ENCODE peak calls at places on chromosomes 12 and 14, in eight cellular contexts. L is cardiac muscle cell; X is CD8-positive, alpha-beta memory T cell; K is naive thymus-derived CD4-positive, alpha-beta T cell; A is heart right ventricle; V is mesendoderm; U is fibroblast of lung; N is left ventricle myocardium inferior. W is an unnamed sample. For H3K4me1, the result is how much of the 10 kb centered on the place peaks cover.

GRCh38 chr12:26830783-26831601 is 2.0 kb downstream of the ITPR2 start:
- DNase-seq in L (no peak), X (no peak), K (no peak), A (no peak), V (peak), U (no peak), N (no peak), W (no peak)

GRCh38 chr12:113002155-113002554 is 23.8 kb downstream of the OAS2 start:
- DNase-seq in L (no peak), X (no peak), K (no peak), A (no peak), V (no peak), U (no peak), N (no peak), W (no peak)

GRCh38 chr12:54937376-54937775 is 47.2 kb downstream of the TESPA1 start:
- DNase-seq in L (no peak), X (no peak), K (no peak), A (no peak), V (no peak), U (no peak), N (no peak), W (no peak)

GRCh38 chr12:88325076-88325827 is 183.1 kb downstream of the TMTC3 start:
- DNase-seq in L (peak), X (no peak), K (no peak), A (no peak), V (no peak), U (peak), N (no peak), W (peak)

GRCh38 chr14:37583358-37584210 is 11.5 kb downstream of the FOXA1 start:
- DNase-seq in L (no peak), X (no peak), K (no peak), A (peak), V (peak), U (no peak), N (no peak), W (no peak)

GRCh38 chr14:67485501-67486095 is 2.9 kb downstream of the TMEM229B start:
- DNase-seq in L (peak), X (no peak), K (no peak), A (no peak), V (peak), U (no peak), N (no peak), W (no peak)

GRCh38 chr12:71938728-71939385 is at the start of gene TPH2:
- DNase-seq in L (peak), X (peak), K (peak), A (peak), V (peak), U (peak), N (peak), W (peak)

GRCh38 chr12:33222357-33222756 is 217.3 kb downstream of the SYT10 start:
- DNase-seq in L (no peak), X (no peak), K (no peak), A (no peak), V (no peak), U (no peak), N (no peak), W (no peak)

GRCh38 chr12:57993030-57993429 is 51.7 kb downstream of the ATP23 start:
- DNase-seq in L (no peak), X (no peak), K (no peak), A (no peak), V (no peak), U (no peak), N (no peak), W (peak)

GRCh38 chr14:26993541-26993940 is 395.7 kb upstream of the NOVA1 start:
- DNase-seq in L (no peak), X (no peak), K (no peak), A (no peak), V (no peak), U (no peak), N (no peak), W (no peak)

GRCh38 chr14:102320033-102320660 is 601 bp downstream of the ZNF839 start:
- DNase-seq in L (peak), X (peak), K (peak), A (peak), V (peak), U (peak), N (peak), W (peak)

GRCh38 chr12:6038160-6038559 is 86.3 kb downstream of the VWF start:
- DNase-seq in L (peak), X (no peak), K (peak), A (no peak), V (peak), U (peak), N (no peak), W (peak)

GRCh38 chr12:11649413-11650278 is at the start of gene ETV6:
- DNase-seq in L (peak), X (peak), K (peak), A (peak), V (peak), U (peak), N (peak), W (peak)

GRCh38 chr14:103520657-103521437 is 1.8 kb downstream of the CKB start:
- DNase-seq in L (peak), X (peak), K (peak), A (peak), V (peak), U (peak), N (peak), W (peak)

GRCh38 chr14:95157987-95158712 is 821 bp upstream of the DICER1 start:
- DNase-seq in L (no peak), X (no peak), K (no peak), A (no peak), V (peak), U (no peak), N (no peak), W (no peak)

GRCh38 chr12:1917172-1918070 is 1.0 kb downstream of the CACNA2D4 start:
- DNase-seq in L (no peak), X (no peak), K (no peak), A (no peak), V (no peak), U (no peak), N (no peak), W (no peak)

GRCh38 chr12:104792570-104792969 is 165.5 kb downstream of the SLC41A2 start:
- DNase-seq in L (peak), X (no peak), K (no peak), A (no peak), V (peak), U (peak), N (no peak), W (peak)

GRCh38 chr12:113298472-113298817 is 36.5 kb downstream of the SLC8B1 start:
- DNase-seq in L (no peak), X (no peak), K (no peak), A (no peak), V (no peak), U (no peak), N (no peak), W (no peak)

GRCh38 chr14:45373877-45374276 is 120.9 kb upstream of the MIS18BP1 start:
- DNase-seq in L (no peak), X (no peak), K (no peak), A (no peak), V (no peak), U (no peak), N (no peak), W (no peak)

GRCh38 chr12:15796493-15797141 is 7.4 kb upstream of the EPS8 start:
- DNase-seq in L (no peak), X (no peak), K (no peak), A (no peak), V (no peak), U (no peak), N (no peak), W (no peak)

DNA sequence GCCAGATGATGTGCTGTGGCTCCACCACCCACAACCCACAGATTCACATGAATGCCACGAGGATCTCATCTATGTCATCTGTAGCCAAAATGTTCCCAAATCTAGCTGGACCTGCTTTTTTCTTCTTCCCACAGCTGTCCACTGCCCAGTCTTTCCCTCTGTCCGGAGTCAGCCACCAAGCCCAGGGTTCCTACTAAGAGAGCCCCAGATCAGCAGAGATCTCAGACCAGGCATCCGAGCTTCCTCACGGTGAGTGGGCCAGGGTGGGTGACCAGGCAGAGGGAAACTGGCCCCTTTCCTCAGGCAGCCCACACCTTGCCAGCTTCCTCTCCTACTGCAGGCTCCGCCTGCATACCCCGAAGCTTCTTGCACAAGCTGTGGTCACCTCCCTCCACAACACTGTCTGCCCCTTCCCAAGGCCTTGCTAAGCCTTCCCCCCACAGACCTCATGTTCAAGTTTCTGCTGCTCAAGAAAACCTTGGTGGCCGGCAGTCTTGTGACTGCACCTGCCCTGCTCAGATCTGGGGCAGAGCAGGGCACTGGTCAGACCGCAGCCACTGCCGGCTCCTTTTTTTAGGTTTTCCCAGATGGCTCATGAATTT is 81.4 kb downstream of the ACTN1 start:
- DNase-seq in L (no peak), X (no peak), K (no peak), A (no peak), V (no peak), U (no peak), N (no peak), W (no peak)
- H3K4me1 ChIP-seq in L (under half), X (under half), K (under half), A (under half), V (under half), U (under half), N (under half), W (under half)

GRCh38 chr12:20493924-20494323 is 125.6 kb downstream of the PDE3A start:
- DNase-seq in L (no peak), X (no peak), K (no peak), A (no peak), V (no peak), U (peak), N (no peak), W (peak)

GRCh38 chr12:20497707-20498106 is 129.4 kb downstream of the PDE3A start:
- DNase-seq in L (no peak), X (no peak), K (no peak), A (no peak), V (no peak), U (no peak), N (no peak), W (no peak)

GRCh38 chr12:20495997-20496396 is 127.7 kb downstream of the PDE3A start:
- DNase-seq in L (no peak), X (no peak), K (no peak), A (no peak), V (no peak), U (no peak), N (no peak), W (no peak)

GRCh38 chr12:20492251-20492728 is 124.0 kb downstream of the PDE3A start:
- DNase-seq in L (peak), X (no peak), K (no peak), A (no peak), V (peak), U (peak), N (no peak), W (no peak)

DNA sequence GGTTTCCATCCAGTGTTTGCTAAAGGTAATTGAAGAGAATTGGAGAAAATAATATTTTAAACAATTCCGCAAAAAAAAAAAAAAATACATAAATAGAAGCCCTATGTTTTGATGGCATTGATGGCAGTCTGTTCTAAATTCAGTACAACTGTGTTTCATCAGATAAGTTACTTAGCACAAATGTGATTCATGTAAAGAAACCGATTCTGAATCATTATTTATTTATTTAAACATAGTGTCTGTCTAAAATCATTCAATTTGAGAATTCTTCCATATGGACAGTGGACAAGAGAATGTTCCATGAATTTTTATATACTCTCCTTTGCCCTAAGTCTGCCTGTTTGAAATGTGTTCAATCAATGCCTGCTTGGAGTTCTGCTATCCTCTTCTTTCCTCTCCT is 126.5 kb downstream of the PDE3A start:
- DNase-seq in L (no peak), X (no peak), K (no peak), A (no peak), V (no peak), U (peak), N (no peak), W (peak)
- H3K4me1 ChIP-seq in L (under half), X (under half), K (under half), A (under half), V (under half), U (under half), N (half or more), W (under half)

DNA sequence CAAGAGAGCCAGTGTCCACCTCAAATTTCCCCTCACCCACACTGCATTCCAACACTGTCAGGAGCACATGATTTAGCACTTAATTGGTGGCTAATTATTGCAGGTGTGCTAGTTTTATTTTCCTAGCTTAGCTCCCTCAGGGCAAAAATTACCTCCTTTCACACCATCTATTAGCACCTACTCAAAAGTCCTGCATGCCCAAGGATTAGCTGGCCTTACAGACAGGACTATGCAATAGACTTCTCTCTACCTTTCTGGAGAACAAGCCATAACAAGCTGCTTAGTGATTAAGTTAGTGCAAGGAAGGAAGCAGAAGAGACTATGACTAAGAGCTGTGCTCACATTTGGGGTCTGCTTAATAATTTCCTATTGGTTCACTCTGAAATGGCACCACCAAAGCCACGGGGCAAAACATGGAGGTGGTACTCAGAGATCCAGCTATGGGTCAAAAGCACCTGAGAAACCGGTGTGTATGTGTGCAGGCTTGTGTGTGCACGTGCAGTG is 69.5 kb downstream of the STON2 start:
- DNase-seq in L (no peak), X (no peak), K (no peak), A (no peak), V (no peak), U (no peak), N (no peak), W (no peak)
- H3K4me1 ChIP-seq in L (under half), X (under half), K (under half), A (under half), V (under half), U (under half), N (under half), W (under half)

GRCh38 chr14:105093426-105094192 is 28.4 kb upstream of the GPR132 start:
- DNase-seq in L (peak), X (peak), K (peak), A (peak), V (peak), U (peak), N (peak), W (peak)

GRCh38 chr14:105091335-105092123 is 26.3 kb upstream of the GPR132 start:
- DNase-seq in L (peak), X (no peak), K (no peak), A (peak), V (no peak), U (no peak), N (peak), W (peak)

GRCh38 chr14:105092124-105092911 is 27.1 kb upstream of the GPR132 start:
- DNase-seq in L (no peak), X (no peak), K (no peak), A (no peak), V (no peak), U (no peak), N (no peak), W (peak)

GRCh38 chr14:105094193-105094907 is 29.1 kb upstream of the GPR132 start:
- DNase-seq in L (no peak), X (no peak), K (no peak), A (no peak), V (no peak), U (no peak), N (no peak), W (no peak)

GRCh38 chr14:105092912-105093425 is 27.7 kb upstream of the GPR132 start:
- DNase-seq in L (peak), X (peak), K (peak), A (peak), V (no peak), U (peak), N (peak), W (peak)
- H3K4me1 ChIP-seq in L (under half), X (under half), K (under half), A (under half), V (under half), U (under half), N (half or more), W (under half)

DNA sequence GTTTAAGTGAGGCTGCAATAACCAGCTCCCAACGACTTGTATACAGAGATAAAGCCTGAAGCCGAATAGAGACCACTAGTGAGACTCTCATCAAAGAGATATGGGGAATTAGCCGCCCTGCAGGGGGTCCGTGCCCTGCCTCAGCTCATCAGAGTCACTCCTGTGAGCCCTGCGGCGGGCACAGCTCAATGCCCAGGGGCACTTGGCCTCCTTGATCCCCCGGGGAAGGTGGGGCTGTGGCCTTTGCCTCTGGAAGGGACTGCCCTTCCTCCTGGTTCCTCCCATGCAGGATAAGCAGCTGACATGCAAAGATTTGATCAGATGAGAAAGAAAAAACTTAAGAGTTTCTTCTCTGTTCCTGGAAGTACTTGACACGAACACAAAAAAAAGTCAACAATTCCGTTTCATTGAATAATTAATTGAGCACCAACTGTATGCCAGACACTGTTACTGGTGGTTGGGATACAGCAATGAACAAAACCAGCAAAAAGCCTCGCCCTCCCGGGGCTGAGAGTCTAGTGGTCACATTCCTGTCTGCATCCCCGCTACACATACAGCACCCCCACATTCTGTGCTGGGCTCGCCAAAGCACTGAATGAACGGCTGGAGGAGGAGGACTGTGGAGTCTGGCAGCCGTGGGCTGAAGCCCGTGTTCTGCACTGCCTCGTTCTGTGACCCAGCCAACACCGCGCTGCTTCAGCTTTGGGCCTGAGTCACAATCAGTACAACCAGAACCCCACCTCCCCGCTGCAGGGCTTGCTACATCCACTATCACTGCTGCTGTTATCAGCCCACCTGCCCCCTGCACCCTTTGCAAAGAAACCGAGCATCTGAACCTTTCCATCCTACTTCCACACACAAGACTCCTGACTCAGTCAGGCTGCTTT is 10.3 kb downstream of the TTC7B start:
- DNase-seq in L (peak), X (no peak), K (no peak), A (no peak), V (no peak), U (no peak), N (peak), W (no peak)
- H3K4me1 ChIP-seq in L (under half), X (under half), K (under half), A (half or more), V (under half), U (under half), N (half or more), W (half or more)

GRCh38 chr12:74620932-74621331 is 83.3 kb downstream of the ATXN7L3B start:
- DNase-seq in L (no peak), X (no peak), K (no peak), A (no peak), V (no peak), U (no peak), N (no peak), W (no peak)
- H3K4me1 ChIP-seq in L (under half), X (under half), K (under half), A (under half), V (under half), U (under half), N (under half), W (under half)

DNA sequence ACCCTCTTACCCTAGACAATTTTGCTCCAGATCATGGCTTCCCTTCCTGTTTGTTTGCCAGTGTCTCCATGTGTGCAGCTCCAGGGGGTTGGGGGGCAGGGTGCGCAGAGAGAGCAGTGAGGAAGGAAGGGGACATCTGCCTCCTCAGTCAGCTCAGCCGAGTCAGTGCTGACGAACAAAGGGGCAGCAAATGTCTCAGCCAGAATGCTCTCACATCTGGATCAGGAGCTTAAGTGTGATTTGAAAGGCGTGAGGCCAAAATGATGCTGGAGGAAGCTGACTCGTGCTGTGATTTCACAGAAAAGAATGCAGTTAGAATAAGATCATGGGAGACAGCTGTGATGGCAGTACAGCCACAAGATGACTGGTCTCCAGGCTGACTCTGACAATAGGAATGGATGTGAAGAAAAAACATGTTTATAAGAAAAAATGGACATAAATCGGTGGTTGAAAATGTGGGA is 27.1 kb upstream of the CDK17 start:
- DNase-seq in L (peak), X (no peak), K (peak), A (peak), V (peak), U (peak), N (peak), W (peak)
- H3K4me1 ChIP-seq in L (under half), X (under half), K (under half), A (under half), V (under half), U (under half), N (under half), W (under half)

DNA sequence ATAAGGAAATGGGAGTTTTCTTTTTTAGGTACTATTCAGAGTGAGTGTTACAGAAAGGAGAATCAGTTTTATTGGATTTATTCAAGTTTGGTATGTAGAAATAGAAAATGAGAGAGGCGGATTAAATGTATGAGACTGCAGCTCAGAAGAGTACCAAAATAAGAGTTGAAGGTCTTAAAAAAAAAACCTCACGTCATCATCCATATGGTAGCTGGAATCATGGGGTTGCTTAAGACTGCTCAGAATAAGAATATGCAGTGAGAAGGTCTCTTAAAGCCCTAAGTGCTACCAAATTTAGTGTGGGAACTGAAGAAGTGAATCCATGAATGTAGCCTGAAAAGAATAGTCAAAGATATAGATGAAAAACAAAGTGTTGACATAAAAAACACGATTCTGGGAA is 825.5 kb upstream of the SEL1L start:
- DNase-seq in L (no peak), X (no peak), K (no peak), A (no peak), V (no peak), U (no peak), N (no peak), W (no peak)
- H3K4me1 ChIP-seq in L (under half), X (under half), K (under half), A (under half), V (under half), U (under half), N (under half), W (under half)

W was measured in adipocyte.